ENCODE peak calls at places on chromosomes 11 and 22, in seven cellular contexts. K, D, R, F, S, J and M are unnamed samples.

GRCh38 chr22:23243006-23243573 is 62.8 kb downstream of the BCR start:
- DNase-seq in S (no peak), K (no peak), R (no peak), D (no peak), F (no peak), J (no peak), M (no peak)

GRCh38 chr11:85627332-85627997 is at the start of gene DLG2:
- DNase-seq in D (no peak), S (no peak), K (no peak), J (no peak), R (no peak), F (peak), M (no peak)

GRCh38 chr22:47929073-47929472 is 1166.6 kb downstream of the TBC1D22A start:
- DNase-seq in K (no peak), R (no peak), J (no peak), F (no peak), S (no peak), D (no peak), M (no peak)

GRCh38 chr22:37060801-37061610 is 9.5 kb downstream of the KCTD17 start:
- DNase-seq in S (no peak), K (no peak), F (no peak), D (peak), J (no peak), R (no peak), M (no peak)

GRCh38 chr22:38135133-38135706 is 24.7 kb upstream of the BAIAP2L2 start:
- DNase-seq in S (no peak), F (peak), D (peak), J (no peak), R (no peak), K (peak), M (peak)

GRCh38 chr11:128725630-128726461 is 32.0 kb downstream of the FLI1 start:
- DNase-seq in R (no peak), S (no peak), K (no peak), J (no peak), F (no peak), D (no peak), M (peak)

GRCh38 chr11:67303132-67303988 is at the start of gene SSH3:
- DNase-seq in F (peak), S (peak), K (no peak), D (peak), J (peak), R (peak), M (no peak)

GRCh38 chr22:40524392-40525249 is 111.9 kb downstream of the MRTFA start:
- DNase-seq in J (no peak), K (no peak), F (peak), D (no peak), R (no peak), S (no peak), M (no peak)

GRCh38 chr11:133898031-133898769 is 52.9 kb upstream of the SPATA19 start:
- DNase-seq in F (no peak), K (no peak), R (peak), D (no peak), S (no peak), J (no peak), M (no peak)

GRCh38 chr11:46112961-46113617 is 8.2 kb downstream of the PHF21A start:
- DNase-seq in D (no peak), K (peak), S (peak), R (no peak), J (no peak), F (peak), M (no peak)

GRCh38 chr11:45553401-45553936 is 112.0 kb downstream of the CHST1 start:
- DNase-seq in S (no peak), F (no peak), D (no peak), J (no peak), K (no peak), R (no peak), M (no peak)

GRCh38 chr11:123833095-123833494 is 26.9 kb upstream of the OR6M1 start:
- DNase-seq in R (no peak), D (no peak), S (no peak), K (no peak), F (no peak), J (no peak), M (no peak)

GRCh38 chr11:29844701-29845379 is 172.0 kb downstream of the KCNA4 start:
- DNase-seq in S (no peak), R (no peak), J (no peak), D (no peak), F (no peak), K (no peak), M (no peak)
- TF ChIP-seq CTCF in S (no peak), R (no peak), J (no peak), D (no peak), F (no peak), K (no peak), M (no peak)

GRCh38 chr11:125166903-125167291 is 2.3 kb downstream of the PKNOX2 start:
- DNase-seq in R (no peak), K (no peak), D (no peak), J (no peak), S (no peak), F (no peak), M (no peak)
- H3K4me3 ChIP-seq in R (peak), K (peak), D (peak), J (peak), S (no peak), F (no peak), M (no peak)

DNA sequence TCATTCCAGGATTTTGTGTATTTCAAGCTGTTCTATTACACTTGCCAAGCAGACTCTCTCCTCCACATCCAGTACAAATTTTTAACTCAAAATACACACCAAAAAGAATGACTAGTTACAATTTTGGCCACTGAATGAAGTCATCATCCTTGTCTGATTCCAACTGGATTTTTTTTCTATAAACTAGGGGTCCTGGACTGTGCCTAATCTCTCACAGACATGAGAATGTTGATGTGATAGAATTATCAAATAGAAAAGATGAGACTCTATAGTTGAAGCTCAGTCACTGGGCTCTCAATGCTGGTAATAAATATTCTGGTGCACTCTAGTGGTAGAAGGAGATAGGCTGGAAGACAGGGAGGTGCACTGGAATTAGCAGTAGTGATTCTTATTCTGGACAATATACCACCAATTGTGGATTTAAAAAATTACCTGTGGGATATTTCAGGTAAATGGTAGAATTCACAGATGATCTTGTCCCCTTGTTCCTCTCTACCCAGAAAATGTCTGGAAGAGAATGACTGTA is 85.7 kb downstream of the FANCF start:
- DNase-seq in D (no peak), R (no peak), F (peak), S (no peak), J (peak), K (peak), M (no peak)
- TF ChIP-seq CTCF in D (peak), R (peak), F (peak), S (peak), J (peak), K (peak), M (peak)

GRCh38 chr11:60701509-60701818 is 2.1 kb downstream of the MS4A8 start:
- DNase-seq in F (no peak), K (no peak), D (no peak), R (no peak), S (no peak), J (no peak), M (no peak)
- H3K4me3 ChIP-seq in F (no peak), K (no peak), D (no peak), R (no peak), S (no peak), J (no peak), M (no peak)

DNA sequence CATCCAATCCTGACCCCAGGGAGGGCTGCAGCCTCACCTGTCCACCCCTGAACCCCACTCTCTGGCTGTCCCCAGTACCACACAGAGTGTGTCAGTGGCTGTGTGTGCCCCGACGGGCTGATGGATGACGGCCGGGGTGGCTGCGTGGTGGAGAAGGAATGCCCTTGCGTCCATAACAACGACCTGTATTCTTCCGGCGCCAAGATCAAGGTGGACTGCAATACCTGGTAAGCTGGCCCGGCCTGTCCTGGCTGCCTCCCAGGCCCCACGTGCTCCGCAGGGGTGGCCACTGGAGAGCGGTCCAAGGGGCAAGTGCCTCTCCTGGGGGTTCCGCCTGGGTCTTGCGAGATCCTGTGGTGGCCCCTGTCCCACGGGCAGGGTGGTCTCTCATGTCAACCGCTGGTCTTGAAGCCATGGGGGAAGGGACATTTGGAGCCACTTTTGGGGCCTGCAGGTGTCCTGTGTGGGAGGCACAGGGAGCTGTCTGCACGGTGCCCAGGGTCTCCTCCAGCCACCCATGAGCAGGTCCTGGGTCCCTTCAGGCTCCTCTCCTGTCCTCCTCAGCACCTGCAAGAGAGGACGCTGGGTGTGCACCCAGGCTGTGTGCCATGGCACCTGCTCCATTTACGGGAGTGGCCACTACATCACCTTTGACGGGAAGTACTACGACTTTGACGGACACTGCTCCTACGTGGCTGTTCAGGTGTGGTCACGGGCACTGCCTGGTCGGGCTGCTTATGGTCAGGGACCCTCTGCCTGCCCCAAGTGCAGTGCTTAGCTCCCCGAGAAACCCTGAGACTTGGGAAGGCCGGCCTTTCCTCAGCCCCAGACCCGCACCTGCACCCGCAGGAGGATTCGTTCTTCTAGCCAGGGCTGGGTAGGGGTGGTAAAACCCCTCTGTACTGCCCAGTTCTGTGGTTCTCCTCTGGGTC is 11.8 kb downstream of the MUC2 start:
- DNase-seq in S (no peak), D (peak), R (peak), K (no peak), F (no peak), J (no peak), M (no peak)
- TF ChIP-seq CTCF in S (no peak), D (no peak), R (no peak), K (no peak), F (no peak), J (no peak), M (no peak)

GRCh38 chr11:111115890-111116289 is 129.6 kb upstream of the POU2AF2 start:
- DNase-seq in S (no peak), K (no peak), J (no peak), R (no peak), F (no peak), D (no peak), M (no peak)

GRCh38 chr11:111119751-111120150 is 125.8 kb upstream of the POU2AF2 start:
- DNase-seq in K (no peak), F (no peak), R (no peak), J (no peak), S (no peak), D (no peak), M (no peak)

GRCh38 chr11:111112614-111113013 is 132.9 kb upstream of the POU2AF2 start:
- DNase-seq in K (no peak), R (no peak), S (no peak), F (no peak), J (no peak), D (no peak), M (no peak)

GRCh38 chr11:111114091-111114490 is 131.4 kb upstream of the POU2AF2 start:
- DNase-seq in S (no peak), R (no peak), J (no peak), K (no peak), D (no peak), F (no peak), M (no peak)
- H3K4me3 ChIP-seq in S (no peak), R (no peak), J (no peak), K (no peak), D (no peak), F (no peak), M (no peak)

DNA sequence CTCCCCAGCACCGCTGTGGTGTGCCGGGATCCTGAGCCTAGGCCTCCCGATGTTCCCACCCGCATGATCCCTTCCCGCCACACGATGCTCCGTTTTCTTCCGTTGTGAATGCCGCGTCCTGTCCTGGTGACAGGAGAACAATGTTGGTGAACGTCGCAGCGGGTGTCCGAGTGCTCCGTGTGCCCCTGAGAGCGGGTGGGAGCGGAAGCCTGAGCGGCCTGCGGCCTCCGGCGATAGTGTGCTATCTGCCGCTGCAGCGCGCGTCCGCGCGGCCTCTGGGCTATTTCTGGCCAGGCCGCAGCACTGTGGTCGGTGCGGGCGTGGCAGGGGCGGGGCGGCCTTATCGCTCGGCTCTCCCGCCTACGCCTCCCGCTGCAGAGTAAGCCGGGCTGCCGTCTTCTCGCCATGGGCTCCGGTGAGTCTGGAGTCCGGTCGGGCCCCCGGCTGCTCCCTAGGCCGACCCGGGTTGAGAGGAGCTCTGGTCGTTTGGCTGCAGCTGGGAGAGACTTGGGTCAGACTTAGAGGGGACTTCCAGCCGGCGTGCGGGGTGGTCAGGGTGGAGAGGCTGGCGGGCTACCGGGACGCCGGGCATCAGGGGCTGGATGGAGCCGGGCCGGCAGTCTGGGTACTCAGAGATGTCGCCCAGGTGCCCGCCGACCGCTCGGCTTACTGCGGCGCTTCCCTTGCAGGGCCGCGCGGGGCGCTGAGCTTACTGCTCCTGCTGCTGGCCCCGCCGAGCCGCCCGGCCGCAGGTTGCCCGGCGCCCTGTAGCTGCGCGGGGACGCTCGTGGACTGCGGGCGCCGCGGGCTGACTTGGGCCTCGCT is at the start of gene GP1BB:
- DNase-seq in F (no peak), J (no peak), R (peak), S (peak), D (no peak), K (no peak), M (no peak)
- TF ChIP-seq CTCF in F (no peak), J (no peak), R (peak), S (peak), D (no peak), K (peak), M (no peak)

DNA sequence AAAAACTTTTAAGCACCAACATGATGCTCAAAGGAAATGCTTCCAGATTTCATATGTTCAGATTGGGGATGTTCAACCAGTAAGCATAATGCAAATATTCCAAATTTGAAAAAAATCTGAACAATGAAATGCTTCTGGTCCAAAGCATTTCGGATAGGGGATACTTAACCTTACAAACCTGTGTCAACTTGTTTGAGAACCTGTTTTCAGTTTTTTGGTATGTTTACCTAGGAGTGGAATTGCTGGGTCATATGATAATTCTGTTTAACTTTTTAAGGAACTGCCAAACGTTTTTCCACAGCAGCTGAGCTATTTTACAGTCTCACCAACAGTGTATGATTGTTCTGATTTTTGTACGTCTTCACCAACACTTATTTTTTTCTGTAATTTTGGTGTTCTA is 23.7 kb downstream of the FAR1 start:
- DNase-seq in K (no peak), S (no peak), F (no peak), J (no peak), D (no peak), R (no peak), M (no peak)
- H3K4me3 ChIP-seq in K (no peak), S (no peak), F (no peak), J (no peak), D (no peak), R (no peak), M (no peak)